ENCODE peak calls at places on chromosomes 12 and 14, in five cellular contexts. Q, M, G, C and D are unnamed samples.

GRCh38 chr12:69343357-69343756 is 4.8 kb upstream of the LYZ start:
- DNase-seq in Q (no peak), M (no peak), G (no peak), C (no peak), D (no peak)

GRCh38 chr12:111446044-111446581 is 40.4 kb downstream of the SH2B3 start:
- DNase-seq in Q (no peak), M (peak), G (no peak), C (no peak), D (peak)

GRCh38 chr14:75427482-75428229 is at the start of gene JDP2:
- DNase-seq in Q (peak), M (peak), G (peak), C (peak), D (peak)

GRCh38 chr12:3035171-3035570 is 42.0 kb upstream of the TSPAN9 start:
- DNase-seq in Q (no peak), M (peak), G (no peak), C (no peak), D (no peak)

GRCh38 chr14:21098134-21098891 is at the start of gene ZNF219:
- DNase-seq in Q (no peak), M (peak), G (peak), C (no peak), D (peak)

GRCh38 chr14:23406244-23406643 is 1.8 kb downstream of the MYH6 start:
- DNase-seq in Q (no peak), M (no peak), G (peak), C (no peak), D (no peak)

GRCh38 chr14:105168093-105168420 is 519 bp downstream of the JAG2 start:
- DNase-seq in Q (no peak), M (no peak), G (no peak), C (no peak), D (no peak)

GRCh38 chr12:93563807-93564538 is 8.5 kb upstream of the SOCS2 start:
- DNase-seq in Q (no peak), M (peak), G (no peak), C (no peak), D (no peak)

GRCh38 chr14:35808076-35808657 is 928 bp downstream of the RALGAPA1 start:
- DNase-seq in Q (peak), M (no peak), G (peak), C (no peak), D (no peak)

GRCh38 chr12:98211914-98212695 is 303.3 kb upstream of the TMPO start:
- DNase-seq in Q (no peak), M (no peak), G (no peak), C (no peak), D (no peak)

GRCh38 chr12:31590730-31591307 is at the start of gene DENND5B:
- DNase-seq in Q (peak), M (peak), G (peak), C (peak), D (peak)

GRCh38 chr12:113070117-113070906 is 13.8 kb downstream of the DTX1 start:
- DNase-seq in Q (peak), M (no peak), G (no peak), C (no peak), D (no peak)

GRCh38 chr12:55847033-55847432 is 4.3 kb upstream of the MMP19 start:
- DNase-seq in Q (peak), M (peak), G (no peak), C (no peak), D (no peak)

GRCh38 chr12:24562761-24563392 is 386.0 kb downstream of the BCAT1 start:
- DNase-seq in Q (no peak), M (peak), G (peak), C (no peak), D (peak)

GRCh38 chr12:117583677-117584076 is 222.3 kb upstream of the NOS1 start:
- DNase-seq in Q (no peak), M (no peak), G (no peak), C (no peak), D (no peak)

GRCh38 chr14:36344211-36344610 is 23.8 kb upstream of the MBIP start:
- DNase-seq in Q (no peak), M (peak), G (no peak), C (no peak), D (no peak)

GRCh38 chr14:100374891-100375272 is 51.7 kb downstream of the SLC25A47 start:
- DNase-seq in Q (no peak), M (peak), G (no peak), C (no peak), D (no peak)

GRCh38 chr14:21723431-21724045 is 49.9 kb upstream of the OR4E1 start:
- DNase-seq in Q (peak), M (no peak), G (peak), C (no peak), D (peak)

GRCh38 chr12:92107621-92108131 is 38.0 kb downstream of the BTG1 start:
- DNase-seq in Q (no peak), M (no peak), G (no peak), C (no peak), D (no peak)

GRCh38 chr12:28088566-28089277 is 101.5 kb upstream of the CCDC91 start:
- DNase-seq in Q (no peak), M (no peak), G (no peak), C (no peak), D (no peak)